ENCODE peak calls at places on chromosomes 1 and 21, in seven cellular contexts. L is endothelial cell of umbilical vein, H is sigmoid colon, P is prostate gland, U is ovary, W is stomach, A is body of pancreas. B is an unnamed sample.

GRCh38 chr1:203124546-203125317 is 2.8 kb upstream of the ADORA1 start:
- DNase-seq in A (no peak), U (no peak), W (no peak), P (no peak), H (no peak), L (no peak), B (no peak)

GRCh38 chr1:25519624-25520023 is 23.8 kb upstream of the LDLRAP1 start:
- DNase-seq in A (no peak), P (no peak), U (no peak), H (no peak), L (no peak), W (no peak), B (no peak)

GRCh38 chr1:174023438-174023837 is 1.3 kb upstream of the RC3H1 start:
- DNase-seq in U (no peak), W (peak), A (peak), L (peak), H (no peak), P (peak), B (no peak)

GRCh38 chr1:117009132-117009531 is 7.6 kb downstream of the CD101 start:
- DNase-seq in H (no peak), U (no peak), P (no peak), A (no peak), L (no peak), W (no peak), B (no peak)

GRCh38 chr1:30759718-30760281 is 2.2 kb upstream of the LAPTM5 start:
- DNase-seq in U (no peak), H (no peak), P (no peak), W (no peak), L (no peak), A (no peak), B (no peak)

GRCh38 chr1:91015794-91016550 is 5.9 kb downstream of the ZNF644 start:
- DNase-seq in W (no peak), L (no peak), H (no peak), U (no peak), A (no peak), P (no peak), B (no peak)

GRCh38 chr1:235473808-235474207 is 30.4 kb downstream of the B3GALNT2 start:
- DNase-seq in A (no peak), H (no peak), L (no peak), U (no peak), P (no peak), W (no peak), B (no peak)

GRCh38 chr1:71930526-71930925 is 351.8 kb downstream of the NEGR1 start:
- DNase-seq in A (no peak), P (no peak), H (no peak), U (no peak), W (no peak), L (peak), B (no peak)

GRCh38 chr21:44987301-44987885 is 47.6 kb downstream of the SLX9 start:
- DNase-seq in H (peak), L (no peak), P (no peak), W (no peak), A (peak), U (no peak), B (no peak)

GRCh38 chr1:87134625-87135024 is 194.1 kb upstream of the LMO4 start:
- DNase-seq in H (no peak), P (no peak), W (no peak), L (no peak), A (no peak), U (no peak), B (no peak)

GRCh38 chr1:164637461-164638375 is 78.7 kb downstream of the PBX1 start:
- DNase-seq in W (peak), P (no peak), L (no peak), A (peak), U (no peak), H (peak), B (no peak)

GRCh38 chr21:43608225-43608624 is 51.1 kb downstream of the HSF2BP start:
- DNase-seq in U (no peak), W (no peak), A (no peak), H (no peak), L (no peak), P (no peak), B (no peak)

GRCh38 chr1:227913446-227913968 is 34.2 kb downstream of the WNT9A start:
- DNase-seq in L (no peak), A (no peak), H (no peak), U (no peak), W (no peak), P (no peak), B (no peak)

GRCh38 chr1:9143250-9143649 is 14.3 kb upstream of the GPR157 start:
- DNase-seq in L (no peak), H (no peak), W (no peak), P (no peak), U (no peak), A (no peak), B (no peak)

GRCh38 chr1:147752531-147752930 is 7.9 kb downstream of the GJA5 start:
- DNase-seq in H (no peak), W (no peak), L (no peak), A (no peak), U (no peak), P (no peak), B (no peak)

DNA sequence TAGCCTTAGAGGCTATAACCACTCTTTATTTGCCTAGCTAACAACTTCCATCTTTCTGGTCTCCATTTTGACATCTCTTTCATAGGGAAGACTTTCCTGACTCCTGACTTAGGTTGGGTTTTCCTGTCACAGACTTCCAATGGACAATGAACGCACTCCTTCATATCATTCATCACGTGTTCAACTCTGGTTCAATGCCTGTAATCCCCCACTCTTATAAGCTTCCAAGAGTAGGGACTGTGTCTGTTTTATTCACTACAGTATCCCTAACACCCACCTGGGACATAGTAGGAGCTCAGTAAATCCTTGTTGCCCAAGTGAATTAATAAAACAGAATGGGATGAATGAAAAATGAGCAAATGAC is 4.6 kb downstream of the SLAMF1 start:
- DNase-seq in H (no peak), U (no peak), A (no peak), L (no peak), P (no peak), W (no peak), B (no peak)
- H3K27ac ChIP-seq in H (no peak), U (no peak), A (no peak), L (no peak), P (no peak), W (no peak), B (no peak)

GRCh38 chr1:155971910-155972809 is 6.2 kb downstream of the ARHGEF2 start:
- DNase-seq in P (no peak), H (no peak), L (no peak), U (no peak), W (no peak), A (no peak), B (no peak)
- TF ChIP-seq POLR2A in P (no peak), H (no peak), L (no peak), U (no peak), W (no peak), A (no peak), B (no peak)

GRCh38 chr1:151325231-151325630 is 2.0 kb downstream of the PI4KB start:
- DNase-seq in A (no peak), H (no peak), U (no peak), L (no peak), P (no peak), W (no peak), B (no peak)
- H3K27ac ChIP-seq in A (no peak), H (peak), U (no peak), L (no peak), P (no peak), W (no peak), B (no peak)

GRCh38 chr21:15276243-15276642 is 211.4 kb upstream of the NRIP1 start:
- DNase-seq in H (no peak), A (peak), U (no peak), P (no peak), W (no peak), L (no peak), B (no peak)

GRCh38 chr21:15279484-15279883 is 214.7 kb upstream of the NRIP1 start:
- DNase-seq in P (no peak), H (no peak), U (no peak), L (no peak), A (no peak), W (no peak), B (no peak)

GRCh38 chr21:15277498-15277897 is 212.7 kb upstream of the NRIP1 start:
- DNase-seq in A (no peak), H (no peak), W (no peak), U (no peak), P (no peak), L (no peak), B (no peak)

GRCh38 chr21:15278851-15279250 is 214.1 kb upstream of the NRIP1 start:
- DNase-seq in U (no peak), W (no peak), L (no peak), A (no peak), H (no peak), P (no peak), B (no peak)

GRCh38 chr21:15278279-15278678 is 213.5 kb upstream of the NRIP1 start:
- DNase-seq in A (no peak), L (no peak), W (no peak), U (no peak), H (no peak), P (no peak), B (no peak)
- TF ChIP-seq POLR2A in A (no peak), L (no peak), W (no peak), U (no peak), H (no peak), P (no peak), B (no peak)

DNA sequence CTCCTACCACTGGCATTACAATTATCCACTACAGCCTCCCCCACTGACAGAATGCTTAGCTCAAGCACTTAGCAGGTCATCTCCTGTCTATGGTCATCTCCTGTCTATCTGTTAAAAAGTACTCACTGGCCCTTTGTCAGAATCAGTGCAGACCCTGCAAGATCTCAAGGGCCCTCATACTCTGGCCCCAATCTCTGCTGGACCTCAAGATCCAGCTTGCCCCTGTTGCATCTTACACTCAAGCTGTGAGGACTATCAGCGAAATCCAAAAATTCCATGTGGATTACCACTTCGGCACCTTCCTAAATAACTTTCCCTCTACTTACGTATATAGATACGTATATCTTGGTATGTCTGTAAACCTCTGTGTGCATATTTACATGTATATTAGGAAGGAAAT is 101.6 kb downstream of the VAV3 start:
- DNase-seq in U (no peak), L (no peak), H (no peak), A (no peak), W (no peak), P (no peak), B (no peak)
- H3K27ac ChIP-seq in U (no peak), L (no peak), H (no peak), A (no peak), W (no peak), P (no peak), B (no peak)

B was measured in suprapubic skin.